ENCODE peak calls at places on chromosome 7, in seven cellular contexts. Y is esophagus squamous epithelium, W is GM23338, D is stromal cell of bone marrow, E is GM19239, Z is SK-MEL-5, A is PC-9. Q is an unnamed sample.
A peak's percentile ranks its signal among the peaks of the same experiment; 100 is the strongest.

GRCh38 chr7:141630621-141631020 is 71.3 kb downstream of the DENND11 start:
- DNase-seq in W (no peak), Y (no peak), A (no peak), Z (no peak), E (no peak), D (no peak), Q (no peak)

GRCh38 chr7:75772081-75773077 is at the start of gene CCL26:
- DNase-seq in D (peak; percentile 92), A (peak; percentile 77), Y (no peak), Z (no peak), W (no peak), E (no peak), Q (peak; percentile 96)

GRCh38 chr7:12152196-12152918 is 58.7 kb upstream of the TMEM106B start:
- DNase-seq in A (no peak), E (no peak), Y (no peak), D (no peak), Z (no peak), W (no peak), Q (no peak)

GRCh38 chr7:120729300-120729699 is 128.6 kb downstream of the TSPAN12 start:
- DNase-seq in Y (no peak), D (no peak), A (no peak), Z (no peak), W (no peak), E (no peak), Q (no peak)

GRCh38 chr7:21377545-21377944 is 50.3 kb upstream of the SP4 start:
- DNase-seq in Z (no peak), W (peak; percentile 35), D (no peak), E (no peak), A (no peak), Y (no peak), Q (no peak)

GRCh38 chr7:108145401-108145800 is 15.2 kb upstream of the LAMB4 start:
- DNase-seq in D (no peak), W (peak; percentile 55), E (no peak), Y (no peak), Z (no peak), A (no peak), Q (no peak)

GRCh38 chr7:47464266-47464665 is 117.6 kb downstream of the TNS3 start:
- DNase-seq in W (no peak), E (no peak), Y (no peak), Z (no peak), A (no peak), D (no peak), Q (no peak)

GRCh38 chr7:23893942-23894890 is 184.2 kb downstream of the STK31 start:
- DNase-seq in Y (no peak), A (no peak), D (peak; percentile 31), E (no peak), Z (no peak), W (no peak), Q (no peak)

GRCh38 chr7:22422831-22423615 is 66.1 kb upstream of the RAPGEF5 start:
- DNase-seq in E (no peak), D (no peak), Y (no peak), A (no peak), W (no peak), Z (no peak), Q (no peak)

GRCh38 chr7:83851551-83851950 is 202.6 kb upstream of the SEMA3E start:
- DNase-seq in Y (no peak), Z (no peak), E (no peak), A (no peak), W (no peak), D (no peak), Q (no peak)

GRCh38 chr7:132516042-132516840 is 60.0 kb downstream of the PLXNA4 start:
- DNase-seq in Y (no peak), E (no peak), A (no peak), Z (no peak), W (no peak), D (peak; percentile 23), Q (peak; percentile 67)

GRCh38 chr7:121020652-121021051 is 32.1 kb downstream of the CPED1 start:
- DNase-seq in E (no peak), A (peak; percentile 74), D (peak; percentile 58), Z (no peak), W (no peak), Y (no peak), Q (peak; percentile 44)

GRCh38 chr7:42527004-42527403 is 290.0 kb upstream of the GLI3 start:
- DNase-seq in E (no peak), Z (no peak), Y (no peak), A (no peak), W (peak; percentile 6), D (no peak), Q (no peak)